ENCODE peak calls at places on chromosome 9, in six cellular contexts. L is A549, N is H1, U is K562, H is HepG2, A is GM12878. Z is an unnamed sample.

GRCh38 chr9:20112367-20112766 is 323.5 kb upstream of the SLC24A2 start:
- DNase-seq in N (no peak), U (no peak), A (no peak), H (no peak), L (no peak), Z (no peak)

GRCh38 chr9:4137234-4137633 is 162.6 kb downstream of the GLIS3 start:
- DNase-seq in U (no peak), L (peak), N (no peak), A (no peak), H (peak), Z (no peak)

GRCh38 chr9:15157371-15157770 is 149.6 kb downstream of the TTC39B start:
- DNase-seq in H (no peak), U (no peak), L (no peak), A (no peak), N (no peak), Z (no peak)

GRCh38 chr9:134416385-134417022 is 90.2 kb downstream of the RXRA start:
- DNase-seq in N (no peak), H (no peak), A (no peak), L (no peak), U (no peak), Z (no peak)

GRCh38 chr9:84163227-84163626 is 177.3 kb downstream of the SLC28A3 start:
- DNase-seq in A (no peak), U (peak), H (no peak), L (no peak), N (no peak), Z (no peak)

GRCh38 chr9:76403352-76403751 is 9.1 kb upstream of the RFK start:
- DNase-seq in H (peak), N (no peak), A (peak), L (peak), U (peak), Z (peak)

GRCh38 chr9:16921855-16922254 is 51.4 kb upstream of the BNC2 start:
- DNase-seq in N (peak), L (no peak), H (no peak), A (no peak), U (no peak), Z (no peak)

GRCh38 chr9:551986-552930 is 289.2 kb upstream of the DMRT1 start:
- DNase-seq in H (no peak), U (no peak), N (no peak), L (no peak), A (no peak), Z (no peak)

GRCh38 chr9:109118802-109119438 is 827 bp downstream of the TMEM245 start:
- DNase-seq in L (no peak), A (no peak), U (no peak), H (peak), N (no peak), Z (no peak)

GRCh38 chr9:35733109-35733541 is 659 bp downstream of the CREB3 start:
- DNase-seq in L (peak), A (no peak), U (peak), N (peak), H (peak), Z (peak)

GRCh38 chr9:130542457-130543228 is 36.7 kb upstream of the FUBP3 start:
- DNase-seq in L (peak), U (peak), H (no peak), A (no peak), N (no peak), Z (no peak)

GRCh38 chr9:114616684-114617520 is 5.8 kb downstream of the TMEM268 start:
- DNase-seq in N (no peak), H (no peak), A (peak), L (no peak), U (peak), Z (no peak)

GRCh38 chr9:108033976-108034964 is 544.7 kb upstream of the KLF4 start:
- DNase-seq in N (no peak), A (no peak), U (no peak), L (no peak), H (no peak), Z (no peak)

GRCh38 chr9:28073278-28073677 is 500.0 kb upstream of the C9orf72 start:
- DNase-seq in A (no peak), N (peak), H (peak), U (peak), L (peak), Z (peak)

GRCh38 chr9:113380869-113381378 is 4.1 kb upstream of the HDHD3 start:
- DNase-seq in L (no peak), N (no peak), H (no peak), A (peak), U (no peak), Z (no peak)

GRCh38 chr9:35102465-35102768 is 514 bp downstream of the STOML2 start:
- DNase-seq in L (no peak), A (no peak), N (no peak), H (no peak), U (no peak), Z (no peak)

GRCh38 chr9:18490591-18491370 is 16.8 kb downstream of the ADAMTSL1 start:
- DNase-seq in A (no peak), H (no peak), L (no peak), U (no peak), N (no peak), Z (no peak)

GRCh38 chr9:18496586-18496985 is 22.6 kb downstream of the ADAMTSL1 start:
- DNase-seq in H (no peak), L (no peak), A (no peak), U (no peak), N (no peak), Z (no peak)

GRCh38 chr9:18492612-18493011 is 18.7 kb downstream of the ADAMTSL1 start:
- DNase-seq in H (no peak), A (no peak), N (no peak), L (no peak), U (no peak), Z (no peak)

GRCh38 chr9:18495065-18495464 is 21.1 kb downstream of the ADAMTSL1 start:
- DNase-seq in L (no peak), N (no peak), U (no peak), H (no peak), A (no peak), Z (no peak)

GRCh38 chr9:18493361-18494015 is 19.5 kb downstream of the ADAMTSL1 start:
- DNase-seq in H (no peak), L (no peak), A (no peak), N (no peak), U (no peak), Z (peak)
- TF ChIP-seq CHD2 in H (no peak), L (no peak), A (no peak), N (no peak), U (no peak), Z (peak)

GRCh38 chr9:128191406-128192046 is at the start of gene CIZ1:
- DNase-seq in A (no peak), H (peak), N (no peak), U (peak), L (peak), Z (peak)
- TF ChIP-seq CHD2 in A (no peak), H (no peak), N (no peak), U (no peak), L (no peak), Z (peak)

DNA sequence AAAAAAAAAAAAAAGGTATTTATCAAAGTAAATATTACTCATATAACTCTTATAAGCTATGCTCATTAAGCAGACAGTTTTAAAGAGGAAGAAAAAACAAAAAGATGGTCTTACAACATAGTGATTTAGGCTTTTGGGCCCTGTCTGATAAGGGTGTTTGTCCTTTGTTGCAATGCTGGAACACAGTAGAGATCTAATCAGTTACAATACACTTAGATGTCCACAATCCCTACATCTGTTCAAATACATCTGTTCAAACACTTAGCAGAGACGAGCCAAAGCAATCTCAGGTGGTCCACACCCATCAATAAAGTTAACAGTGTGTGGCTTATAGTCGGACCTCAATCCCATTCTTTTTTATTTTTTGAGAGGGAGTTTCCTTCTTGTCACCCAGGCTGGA is 11.0 kb downstream of the PRXL2C start:
- DNase-seq in N (no peak), U (no peak), L (no peak), A (no peak), H (peak), Z (no peak)
- TF ChIP-seq CHD2 in N (no peak), U (no peak), L (no peak), A (no peak), H (no peak), Z (no peak)

GRCh38 chr9:126218726-126219125 is 107.9 kb upstream of the MVB12B start:
- DNase-seq in L (no peak), A (no peak), N (no peak), H (no peak), U (no peak), Z (no peak)

GRCh38 chr9:126215486-126215885 is 111.1 kb upstream of the MVB12B start:
- DNase-seq in A (no peak), U (no peak), H (no peak), L (no peak), N (no peak), Z (no peak)

GRCh38 chr9:126219166-126219565 is 107.5 kb upstream of the MVB12B start:
- DNase-seq in L (no peak), U (no peak), N (no peak), A (no peak), H (peak), Z (no peak)

GRCh38 chr9:126217797-126218196 is 108.8 kb upstream of the MVB12B start:
- DNase-seq in N (no peak), A (no peak), H (no peak), U (no peak), L (no peak), Z (no peak)

DNA sequence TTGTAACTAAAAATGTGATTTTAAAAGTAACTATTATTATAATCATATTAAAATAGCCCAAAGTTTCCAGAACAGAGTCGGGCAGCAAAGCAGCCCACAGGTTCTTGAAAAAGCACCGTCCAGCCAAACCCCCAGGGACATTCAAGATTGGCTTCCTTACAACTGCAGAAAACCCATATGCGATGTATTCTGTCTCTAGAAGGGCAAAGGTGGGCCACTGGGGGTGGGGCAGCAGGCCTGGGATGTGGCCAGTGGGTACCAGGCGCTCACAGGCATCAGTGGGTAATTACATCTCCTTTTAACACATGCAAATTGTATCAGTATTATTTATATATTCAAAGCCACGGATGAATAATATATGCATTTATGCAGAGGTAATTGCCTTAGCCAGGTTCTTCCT is 109.5 kb upstream of the MVB12B start:
- DNase-seq in N (no peak), A (no peak), L (no peak), H (no peak), U (no peak), Z (no peak)
- TF ChIP-seq CHD2 in N (no peak), A (no peak), L (no peak), H (no peak), U (no peak), Z (no peak)

DNA sequence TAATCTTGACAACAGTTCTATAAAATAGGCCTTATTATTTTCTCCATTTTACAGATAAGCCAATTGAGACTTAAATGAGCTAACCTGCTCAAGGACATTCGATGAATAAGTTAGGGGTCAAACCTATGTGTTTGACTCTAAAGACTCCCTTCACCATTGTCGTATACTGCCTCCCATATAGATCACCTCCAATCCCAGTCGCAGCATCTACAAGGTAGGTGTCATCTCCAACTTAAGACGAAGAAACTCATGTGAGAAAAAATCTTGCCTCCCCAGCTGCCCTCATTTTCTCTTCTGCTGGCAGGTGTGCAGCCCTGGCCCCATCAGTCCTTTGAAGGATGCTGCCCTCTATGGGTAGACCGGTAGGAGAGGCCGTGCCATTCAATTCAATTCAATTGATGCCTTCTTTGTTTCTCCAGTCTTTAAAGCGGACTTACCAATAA is 75.2 kb upstream of the SMARCA2 start:
- DNase-seq in L (peak), H (peak), N (no peak), U (peak), A (peak), Z (peak)
- TF ChIP-seq CHD2 in L (no peak), H (no peak), N (no peak), U (no peak), A (peak), Z (no peak)

DNA sequence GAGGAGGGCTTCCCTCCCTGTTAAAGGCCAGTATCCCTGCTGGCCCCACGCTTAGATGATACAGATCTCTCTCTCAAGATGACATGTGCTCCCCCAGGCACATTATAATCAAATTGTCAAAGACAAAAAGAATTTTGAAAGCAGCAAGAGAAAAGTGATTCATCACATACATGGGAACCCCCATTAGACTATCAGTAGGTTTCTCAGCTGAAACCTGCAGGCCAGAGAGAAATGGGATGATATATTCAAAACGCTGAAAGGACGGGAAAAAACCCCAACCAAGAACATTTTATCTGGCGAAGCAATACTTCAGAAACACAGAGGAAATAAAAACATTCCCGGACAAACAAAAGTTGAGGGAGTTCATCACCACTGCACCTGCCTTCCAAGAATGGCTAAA is 78.7 kb downstream of the CAMSAP1 start:
- DNase-seq in A (no peak), N (no peak), H (no peak), L (no peak), U (no peak), Z (no peak)
- TF ChIP-seq CHD2 in A (no peak), N (no peak), H (no peak), L (no peak), U (no peak), Z (no peak)

DNA sequence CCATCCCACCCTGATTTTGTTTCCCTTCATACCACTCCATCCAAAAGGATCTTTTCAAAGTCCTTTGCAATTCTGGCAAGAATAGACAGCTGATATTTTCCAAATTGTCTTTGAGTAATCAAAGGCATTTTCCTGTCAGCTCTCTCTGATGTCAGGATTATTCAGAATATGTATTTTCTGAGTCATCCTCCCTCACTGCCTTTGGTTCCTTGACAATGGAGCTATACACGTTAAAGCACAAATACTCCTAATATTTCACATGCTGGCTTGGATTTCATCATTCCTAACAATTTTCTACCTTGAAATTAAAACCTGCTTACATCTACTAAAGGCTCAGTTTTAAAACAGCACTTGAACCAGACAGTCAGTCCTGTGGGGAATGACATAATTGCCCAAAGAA is 379.4 kb downstream of the GADD45G start:
- DNase-seq in H (no peak), N (no peak), L (no peak), A (no peak), U (no peak), Z (no peak)
- TF ChIP-seq CHD2 in H (no peak), N (no peak), L (no peak), A (no peak), U (no peak), Z (no peak)

Z was measured in SK-N-SH.